ENCODE peak calls at places on chromosomes 3 and 15, in four cellular contexts. One of them, this sample, is unnamed.

GRCh38 chr15:43105077-43105769 is 615 bp downstream of the UBR1 start:
- DNase-seq in IMR-90: peak
- DNase-seq in pancreas: peak
- DNase-seq in MV-4-11: no peak
- DNase-seq in this sample: no peak

GRCh38 chr3:69085543-69086132 is 901 bp downstream of the ARL6IP5 start:
- DNase-seq in IMR-90: no peak
- DNase-seq in pancreas: peak
- DNase-seq in MV-4-11: no peak
- DNase-seq in this sample: no peak

GRCh38 chr3:171654809-171655208 is 155.5 kb downstream of the PLD1 start:
- DNase-seq in IMR-90: peak
- DNase-seq in pancreas: peak
- DNase-seq in MV-4-11: peak
- DNase-seq in this sample: no peak

GRCh38 chr3:89098173-89098572 is 9.2 kb upstream of the EPHA3 start:
- DNase-seq in IMR-90: no peak
- DNase-seq in pancreas: no peak
- DNase-seq in MV-4-11: no peak
- DNase-seq in this sample: peak

GRCh38 chr3:129829640-129830039 is 63.9 kb downstream of the TMCC1 start:
- DNase-seq in IMR-90: peak
- DNase-seq in pancreas: peak
- DNase-seq in MV-4-11: peak
- DNase-seq in this sample: peak

GRCh38 chr3:143135150-143135549 is 15.6 kb downstream of the CHST2 start:
- DNase-seq in IMR-90: peak
- DNase-seq in pancreas: no peak
- DNase-seq in MV-4-11: peak
- DNase-seq in this sample: peak

GRCh38 chr15:56866798-56867197 is 51.6 kb upstream of the TCF12 start:
- DNase-seq in IMR-90: peak
- DNase-seq in pancreas: no peak
- DNase-seq in MV-4-11: peak
- DNase-seq in this sample: no peak

GRCh38 chr3:71028802-71029201 is 554.7 kb downstream of the FOXP1 start:
- DNase-seq in IMR-90: no peak
- DNase-seq in pancreas: no peak
- DNase-seq in MV-4-11: no peak
- DNase-seq in this sample: no peak

GRCh38 chr15:25184356-25185155 is 229.8 kb downstream of the SNRPN start:
- DNase-seq in IMR-90: no peak
- DNase-seq in pancreas: no peak
- DNase-seq in MV-4-11: no peak
- DNase-seq in this sample: no peak

GRCh38 chr3:115321396-115321795 is 174.3 kb upstream of the ZBTB20 start:
- DNase-seq in IMR-90: peak
- DNase-seq in pancreas: no peak
- DNase-seq in MV-4-11: no peak
- DNase-seq in this sample: no peak

GRCh38 chr3:129439381-129439816 is 349 bp downstream of the MBD4 start:
- DNase-seq in IMR-90: no peak
- DNase-seq in pancreas: no peak
- DNase-seq in MV-4-11: peak
- DNase-seq in this sample: no peak

GRCh38 chr3:4820296-4821121 is 158.7 kb upstream of the BHLHE40 start:
- DNase-seq in IMR-90: no peak
- DNase-seq in pancreas: no peak
- DNase-seq in MV-4-11: no peak
- DNase-seq in this sample: no peak

GRCh38 chr3:100558233-100558632 is 51.2 kb upstream of the ADGRG7 start:
- DNase-seq in IMR-90: no peak
- DNase-seq in pancreas: no peak
- DNase-seq in MV-4-11: no peak
- DNase-seq in this sample: no peak

GRCh38 chr3:40677321-40677720 is 152.6 kb downstream of the ZNF621 start:
- DNase-seq in IMR-90: no peak
- DNase-seq in pancreas: no peak
- DNase-seq in MV-4-11: no peak
- DNase-seq in this sample: no peak

GRCh38 chr15:73022156-73022555 is 30.1 kb upstream of the NEO1 start:
- DNase-seq in IMR-90: peak
- DNase-seq in pancreas: no peak
- DNase-seq in MV-4-11: no peak
- DNase-seq in this sample: no peak

GRCh38 chr3:187286467-187287059 is 5.0 kb downstream of the MASP1 start:
- DNase-seq in IMR-90: peak
- DNase-seq in pancreas: no peak
- DNase-seq in MV-4-11: peak
- DNase-seq in this sample: no peak

GRCh38 chr3:186476541-186476940 is 67.6 kb downstream of the CRYGS start:
- DNase-seq in IMR-90: no peak
- DNase-seq in pancreas: no peak
- DNase-seq in MV-4-11: no peak
- DNase-seq in this sample: no peak

GRCh38 chr3:196097373-196098154 is 15.7 kb upstream of the TFRC start:
- DNase-seq in IMR-90: no peak
- DNase-seq in pancreas: no peak
- DNase-seq in MV-4-11: no peak
- DNase-seq in this sample: no peak

GRCh38 chr3:171822707-171823106 is 12.4 kb upstream of the PLD1 start:
- DNase-seq in IMR-90: no peak
- DNase-seq in pancreas: no peak
- DNase-seq in MV-4-11: no peak
- DNase-seq in this sample: no peak

GRCh38 chr3:127030328-127031045 is 47.6 kb downstream of the PLXNA1 start:
- DNase-seq in IMR-90: no peak
- DNase-seq in pancreas: no peak
- DNase-seq in MV-4-11: no peak
- DNase-seq in this sample: no peak

GRCh38 chr3:134613006-134613520 is 37.8 kb downstream of the KY start:
- DNase-seq in IMR-90: no peak
- DNase-seq in pancreas: no peak
- DNase-seq in MV-4-11: no peak
- DNase-seq in this sample: no peak

This sample was measured in HS-27A.